ENCODE peak calls at places on chromosome 9, in six cellular contexts. T is WERI-Rb-1, W is dermis microvascular lymphatic vessel endothelial cell, F is T1000, L is amniotic stem cell, B is adipocyte. I is an unnamed sample.

GRCh38 chr9:98057095-98057799 is 715 bp downstream of the NANS start:
- DNase-seq in T (no peak), W (peak), F (no peak), L (no peak), B (no peak), I (no peak)

GRCh38 chr9:129910628-129911567 is 75.6 kb downstream of the USP20 start:
- DNase-seq in T (no peak), W (peak), F (peak), L (peak), B (peak), I (no peak)

GRCh38 chr9:121736147-121736721 is 84.8 kb downstream of the DAB2IP start:
- DNase-seq in T (no peak), W (peak), F (no peak), L (no peak), B (peak), I (peak)

GRCh38 chr9:89313842-89314241 is 2.8 kb downstream of the CKS2 start:
- DNase-seq in T (no peak), W (no peak), F (no peak), L (no peak), B (peak), I (no peak)

GRCh38 chr9:114677418-114677817 is 4.6 kb downstream of the TEX48 start:
- DNase-seq in T (no peak), W (peak), F (peak), L (peak), B (peak), I (peak)

GRCh38 chr9:126722252-126722921 is 82.5 kb upstream of the ZBTB43 start:
- DNase-seq in T (peak), W (peak), F (peak), L (peak), B (peak), I (peak)

GRCh38 chr9:131160416-131161112 is 35.2 kb downstream of the NUP214 start:
- DNase-seq in T (no peak), W (no peak), F (no peak), L (no peak), B (no peak), I (no peak)

GRCh38 chr9:35604578-35605335 is at the start of gene TESK1:
- DNase-seq in T (peak), W (peak), F (peak), L (no peak), B (peak), I (peak)

I was measured in T47D.